ENCODE peak calls at places on chromosomes 6 and 20, in six cellular contexts. N is breast epithelium, F is heart left ventricle, K is right lobe of liver, Q is HCT116, U is uterus. L is an unnamed sample. For H3K4me1, the result is how much of the 10 kb centered on the place peaks cover.

GRCh38 chr6:56109149-56109548 is 138.2 kb downstream of the COL21A1 start:
- DNase-seq in Q (no peak), F (no peak), N (no peak), U (no peak), K (no peak), L (no peak)

GRCh38 chr6:30847421-30847970 is 36.8 kb upstream of the DDR1 start:
- DNase-seq in U (no peak), K (no peak), N (no peak), Q (no peak), F (no peak), L (no peak)

GRCh38 chr6:154367333-154367732 is 10.7 kb upstream of the IPCEF1 start:
- DNase-seq in U (no peak), F (no peak), N (no peak), K (no peak), Q (no peak), L (no peak)

GRCh38 chr6:1575213-1576041 is 34.3 kb upstream of the FOXC1 start:
- DNase-seq in N (peak), Q (no peak), U (peak), F (peak), K (no peak), L (no peak)

GRCh38 chr6:119312875-119313338 is 36.7 kb downstream of the MAN1A1 start:
- DNase-seq in N (no peak), U (no peak), F (no peak), Q (no peak), K (no peak), L (no peak)

GRCh38 chr6:138245751-138246150 is 27.5 kb upstream of the PBOV1 start:
- DNase-seq in F (no peak), N (no peak), K (no peak), U (no peak), Q (no peak), L (no peak)

GRCh38 chr6:168388641-168389633 is 52.0 kb upstream of the SMOC2 start:
- DNase-seq in U (no peak), K (peak), F (no peak), Q (no peak), N (peak), L (no peak)

GRCh38 chr20:29079769-29080690 is 2177.4 kb upstream of the DEFB115 start:
- DNase-seq in N (no peak), K (peak), F (no peak), Q (no peak), U (no peak), L (no peak)

GRCh38 chr6:136445063-136445462 is 105.2 kb downstream of the MAP7 start:
- DNase-seq in K (no peak), F (no peak), Q (no peak), N (no peak), U (no peak), L (no peak)

GRCh38 chr6:140134224-140134623 is 759.8 kb upstream of the CITED2 start:
- DNase-seq in F (no peak), U (no peak), K (no peak), N (no peak), Q (no peak), L (no peak)

GRCh38 chr6:145722190-145722589 is 13.1 kb downstream of the EPM2A start:
- DNase-seq in K (no peak), U (no peak), F (no peak), Q (no peak), N (no peak), L (no peak)

GRCh38 chr6:168369776-168370175 is 50.2 kb upstream of the DACT2 start:
- DNase-seq in U (no peak), F (no peak), N (no peak), Q (no peak), K (no peak), L (peak)

GRCh38 chr6:24227556-24227955 is 101.5 kb downstream of the NRSN1 start:
- DNase-seq in U (no peak), F (no peak), K (no peak), Q (no peak), N (no peak), L (no peak)

GRCh38 chr20:3658019-3658707 is 5.0 kb downstream of the GFRA4 start:
- DNase-seq in K (peak), F (no peak), Q (no peak), N (no peak), U (no peak), L (peak)

GRCh38 chr6:126100386-126100785 is 114.0 kb downstream of the TRMT11 start:
- DNase-seq in F (no peak), K (no peak), N (no peak), Q (no peak), U (no peak), L (no peak)

GRCh38 chr6:123829302-123829953 is 25.8 kb downstream of the NKAIN2 start:
- DNase-seq in U (no peak), Q (no peak), N (no peak), F (no peak), K (no peak), L (no peak)

GRCh38 chr6:152983637-152984386 is 971 bp upstream of the FBXO5 start:
- DNase-seq in F (peak), U (peak), K (peak), N (peak), Q (peak), L (peak)
- TF ChIP-seq POLR2A in F (no peak), U (no peak), K (peak), N (no peak), Q (no peak), L (no peak)

DNA sequence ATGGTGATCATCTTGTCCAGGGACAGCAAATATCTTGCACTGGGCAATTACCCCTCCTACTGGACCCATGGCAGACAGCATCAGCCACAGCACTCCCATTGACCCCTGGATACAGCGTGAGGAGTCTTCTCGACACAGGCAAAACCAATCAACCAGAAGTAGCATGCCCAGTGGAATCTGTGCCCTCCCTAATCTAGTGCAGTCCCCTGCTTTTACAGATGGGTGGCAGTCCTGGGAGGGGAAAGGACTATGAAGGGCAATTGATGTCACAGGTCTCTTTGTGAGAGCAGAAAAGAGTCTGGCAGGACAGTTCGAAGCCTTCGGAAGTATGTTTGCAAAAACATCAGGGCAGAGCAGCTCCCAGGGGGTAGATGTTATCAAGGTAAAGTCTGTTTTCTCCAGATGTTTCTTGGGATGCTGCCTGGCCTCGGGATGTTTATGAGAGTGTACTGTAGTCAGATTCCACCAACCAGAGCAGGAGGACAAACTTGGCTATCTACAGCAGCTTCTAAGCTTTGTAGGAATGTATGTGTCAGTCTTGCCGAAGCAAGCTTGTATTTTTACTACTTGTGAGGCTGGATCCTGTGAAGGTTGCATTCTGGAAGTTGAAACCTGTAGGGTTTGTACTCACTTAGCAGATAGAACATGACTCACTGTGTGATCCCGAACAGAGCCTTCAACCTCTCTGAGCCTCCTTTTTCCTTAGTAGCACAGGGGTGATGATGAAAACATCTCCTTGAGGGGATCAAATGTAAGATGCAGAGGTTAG is 63.0 kb upstream of the MYL9 start:
- DNase-seq in K (no peak), N (no peak), F (no peak), Q (no peak), U (no peak), L (no peak)
- H3K4me1 ChIP-seq in K (under half), N (under half), F (half or more), Q (under half), U (under half), L (half or more)

GRCh38 chr6:43785220-43785752 is 15.3 kb downstream of the VEGFA start:
- DNase-seq in F (no peak), Q (no peak), U (no peak), K (no peak), N (no peak), L (no peak)
- TF ChIP-seq POLR2A in F (no peak), Q (no peak), U (no peak), K (no peak), N (no peak), L (no peak)

GRCh38 chr20:62354031-62354808 is 12.9 kb downstream of the LAMA5 start:
- DNase-seq in F (no peak), U (no peak), Q (no peak), K (no peak), N (no peak), L (no peak)
- H3K4me1 ChIP-seq in F (half or more), U (under half), Q (half or more), K (under half), N (under half), L (half or more)

GRCh38 chr6:3159805-3160781 is 2.7 kb upstream of the TUBB2A start:
- DNase-seq in N (no peak), Q (peak), F (no peak), U (no peak), K (no peak), L (peak)
- TF ChIP-seq POLR2A in N (no peak), Q (no peak), F (no peak), U (no peak), K (no peak), L (no peak)

DNA sequence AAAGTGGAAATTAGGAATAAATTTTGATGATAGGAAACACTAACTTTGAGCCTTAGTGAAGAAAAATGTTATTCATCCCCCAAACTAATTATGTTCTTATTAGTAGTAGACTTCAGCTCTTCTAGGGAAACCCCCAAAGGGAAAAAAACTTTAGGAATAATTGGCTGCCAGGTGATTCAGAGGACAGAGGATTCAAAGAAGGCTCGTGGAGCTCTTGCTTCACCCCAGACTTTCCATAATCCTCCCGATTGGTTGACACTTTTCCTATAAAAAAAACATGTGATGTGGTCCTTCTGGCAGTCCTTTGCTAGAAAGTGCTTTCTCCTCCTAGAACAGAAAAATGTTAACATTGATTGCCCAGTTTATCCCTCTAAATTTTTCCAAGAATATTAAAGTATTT is 5.6 kb upstream of the CCDC170 start:
- DNase-seq in Q (no peak), N (no peak), F (no peak), U (no peak), K (no peak), L (no peak)
- H3K4me1 ChIP-seq in Q (under half), N (under half), F (under half), U (under half), K (under half), L (under half)

DNA sequence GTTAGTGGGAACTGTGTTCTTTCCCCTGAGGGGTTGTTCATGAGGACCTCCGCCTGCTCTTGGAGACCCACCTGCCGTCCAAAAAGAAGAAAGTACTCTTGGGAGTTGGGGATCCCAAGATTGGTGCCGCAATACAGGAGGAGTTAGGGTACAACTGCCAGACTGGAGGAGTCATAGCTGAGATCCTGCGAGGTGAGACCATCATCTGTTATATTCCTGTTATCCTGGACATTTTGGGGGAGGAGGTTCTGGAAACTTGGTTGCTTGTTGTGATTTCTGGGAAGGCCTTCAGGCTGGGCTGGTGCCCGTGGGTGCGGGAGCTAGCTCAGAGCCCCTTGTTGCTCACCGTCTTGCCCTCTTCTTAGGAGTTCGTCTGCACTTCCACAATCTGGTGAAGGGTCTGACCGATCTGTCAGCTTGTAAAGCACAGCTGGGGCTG is 2.0 kb downstream of the NOP56 start:
- DNase-seq in N (no peak), U (no peak), K (no peak), Q (no peak), F (no peak), L (no peak)
- TF ChIP-seq POLR2A in N (no peak), U (no peak), K (no peak), Q (no peak), F (no peak), L (no peak)

DNA sequence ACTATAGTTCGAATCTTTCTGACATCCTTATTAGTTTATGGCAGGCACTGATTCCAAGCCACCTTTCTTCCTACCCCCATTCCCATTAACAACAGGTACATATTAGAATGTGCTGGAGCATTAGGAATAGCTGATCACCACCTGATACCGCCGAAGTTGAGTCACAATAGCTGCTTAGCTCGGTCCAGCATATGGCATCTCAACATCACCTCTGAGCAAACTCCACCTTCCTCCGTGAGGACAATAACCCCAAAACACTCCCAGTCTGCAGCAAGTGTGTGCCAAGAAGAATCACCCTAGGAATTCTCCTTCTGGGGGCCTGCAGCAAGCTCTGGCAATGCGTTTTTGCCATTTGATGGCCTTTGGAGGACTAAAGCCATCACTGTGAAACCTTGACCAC is 8.7 kb downstream of the PMEPA1 start:
- DNase-seq in U (no peak), F (no peak), Q (no peak), N (no peak), K (no peak), L (no peak)
- H3K4me1 ChIP-seq in U (under half), F (under half), Q (under half), N (under half), K (under half), L (under half)

GRCh38 chr20:62401331-62401779 is 5.7 kb downstream of the CABLES2 start:
- DNase-seq in Q (no peak), F (no peak), U (no peak), K (no peak), N (no peak), L (no peak)
- TF ChIP-seq POLR2A in Q (no peak), F (no peak), U (no peak), K (no peak), N (no peak), L (no peak)

GRCh38 chr6:16270178-16270794 is 31.9 kb downstream of the GMPR start:
- DNase-seq in U (no peak), K (no peak), Q (no peak), F (no peak), N (no peak), L (no peak)

GRCh38 chr6:16273266-16273665 is 34.9 kb downstream of the GMPR start:
- DNase-seq in N (no peak), Q (no peak), K (no peak), U (no peak), F (no peak), L (no peak)

GRCh38 chr6:16274519-16275229 is 36.3 kb downstream of the GMPR start:
- DNase-seq in F (no peak), U (no peak), Q (no peak), K (no peak), N (no peak), L (no peak)

GRCh38 chr6:16267428-16268263 is 29.3 kb downstream of the GMPR start:
- DNase-seq in U (no peak), K (no peak), N (no peak), F (no peak), Q (no peak), L (no peak)

GRCh38 chr6:16271415-16271814 is 33.0 kb downstream of the GMPR start:
- DNase-seq in Q (no peak), U (no peak), K (no peak), F (no peak), N (no peak), L (no peak)
- H3K4me1 ChIP-seq in Q (under half), U (under half), K (under half), F (under half), N (under half), L (under half)

L was measured in suprapubic skin.